ENCODE peak calls at places on chromosome 4, in four cellular contexts. K is lower lobe of right lung, P is dermis microvascular lymphatic vessel endothelial cell, A is GM04503. Y is an unnamed sample.

GRCh38 chr4:145042601-145043000 is 55.4 kb downstream of the ANAPC10 start:
- DNase-seq in K (no peak), P (no peak), A (no peak), Y (no peak)

GRCh38 chr4:17567267-17567666 is 9.7 kb upstream of the LAP3 start:
- DNase-seq in K (no peak), P (no peak), A (peak), Y (no peak)

GRCh38 chr4:86831262-86832090 is 17.7 kb downstream of the SLC10A6 start:
- DNase-seq in K (peak), P (no peak), A (peak), Y (no peak)

GRCh38 chr4:55008166-55009056 is 117.0 kb downstream of the KDR start:
- DNase-seq in K (no peak), P (peak), A (no peak), Y (peak)

GRCh38 chr4:169823685-169824084 is 65.9 kb upstream of the HPF1 start:
- DNase-seq in K (no peak), P (peak), A (peak), Y (peak)

GRCh38 chr4:89754531-89754930 is 82.4 kb downstream of the SNCA start:
- DNase-seq in K (no peak), P (no peak), A (no peak), Y (peak)

GRCh38 chr4:113478032-113478431 is 283.5 kb downstream of the CAMK2D start:
- DNase-seq in K (no peak), P (no peak), A (no peak), Y (no peak)

GRCh38 chr4:123505457-123506310 is 109.1 kb downstream of the SPRY1 start:
- DNase-seq in K (peak), P (peak), A (no peak), Y (peak)

GRCh38 chr4:155179216-155179615 is 29.2 kb upstream of the NPY2R start:
- DNase-seq in K (no peak), P (peak), A (no peak), Y (peak)